ENCODE peak calls at places on chromosomes 2 and 18, in nine cellular contexts. X, V, E, H, P, O, C, G and U are unnamed samples.

GRCh38 chr2:214265991-214266489 is 144.8 kb upstream of the VWC2L start:
- DNase-seq in O (no peak), X (no peak), G (no peak), V (no peak), P (no peak), C (no peak), H (no peak), E (no peak), U (no peak)

GRCh38 chr2:109128048-109128465 is 948 bp upstream of the SH3RF3 start:
- DNase-seq in C (peak; percentile 50), G (peak; percentile 50), P (peak; percentile 93), V (peak; percentile 92), X (peak; percentile 70), E (peak; percentile 80), H (peak; percentile 82), O (peak; percentile 91), U (no peak)

GRCh38 chr2:112290098-112290497 is 14.7 kb downstream of the ZC3H6 start:
- DNase-seq in X (no peak), G (no peak), C (no peak), P (no peak), V (no peak), O (no peak), E (no peak), H (no peak), U (no peak)

GRCh38 chr2:39059366-39059952 is 61.4 kb downstream of the SOS1 start:
- DNase-seq in V (peak; percentile 79), G (peak; percentile 18), H (no peak), O (no peak), E (peak; percentile 18), C (peak; percentile 23), X (no peak), P (peak; percentile 76), U (no peak)

GRCh38 chr2:8477511-8478132 is 204.2 kb upstream of the ID2 start:
- DNase-seq in E (no peak), H (no peak), P (no peak), V (no peak), C (no peak), G (no peak), O (no peak), X (no peak), U (peak; percentile 70)

GRCh38 chr18:45951021-45951714 is 16.0 kb downstream of the EPG5 start:
- DNase-seq in V (peak; percentile 97), G (peak; percentile 66), P (peak; percentile 93), E (peak; percentile 46), O (peak; percentile 65), H (no peak), X (no peak), C (peak; percentile 86), U (no peak)

GRCh38 chr2:205776139-205776538 is 93.8 kb downstream of the NRP2 start:
- DNase-seq in V (peak; percentile 50), C (no peak), G (no peak), X (peak; percentile 79), H (no peak), P (peak; percentile 59), E (no peak), O (peak; percentile 64), U (no peak)

GRCh38 chr18:34947711-34948125 is 93.5 kb upstream of the MAPRE2 start:
- DNase-seq in V (peak; percentile 78), C (peak; percentile 11), H (no peak), O (no peak), G (no peak), P (peak; percentile 81), E (peak; percentile 33), X (no peak), U (no peak)

GRCh38 chr2:33810046-33810835 is 211.1 kb upstream of the FAM98A start:
- DNase-seq in G (peak; percentile 67), X (no peak), P (no peak), H (no peak), C (no peak), E (no peak), V (no peak), O (no peak), U (no peak)

GRCh38 chr2:2777213-2777612 is 446.1 kb upstream of the MYT1L start:
- DNase-seq in C (no peak), P (no peak), H (no peak), E (no peak), V (no peak), X (no peak), G (no peak), O (no peak), U (no peak)

GRCh38 chr2:8602809-8603208 is 79.0 kb upstream of the ID2 start:
- DNase-seq in X (no peak), O (no peak), V (no peak), H (no peak), G (no peak), C (no peak), P (no peak), E (no peak), U (no peak)

GRCh38 chr2:233358864-233359386 is 4.6 kb downstream of the DGKD start:
- DNase-seq in C (no peak), G (no peak), X (no peak), O (no peak), V (no peak), E (no peak), P (no peak), H (no peak), U (no peak)

GRCh38 chr18:48826271-48826670 is 124.5 kb downstream of the SMAD7 start:
- DNase-seq in O (peak; percentile 5), E (no peak), C (no peak), V (no peak), H (no peak), X (no peak), G (no peak), P (no peak), U (no peak)

GRCh38 chr2:145106293-145106692 is 586.4 kb upstream of the ZEB2 start:
- DNase-seq in E (no peak), C (peak; percentile 73), H (no peak), G (no peak), P (no peak), O (no peak), X (no peak), V (no peak), U (no peak)

GRCh38 chr2:46666044-46666662 is 186.8 kb downstream of the TMEM247 start:
- DNase-seq in C (no peak), E (no peak), V (no peak), H (no peak), P (no peak), X (no peak), O (peak; percentile 78), G (no peak), U (no peak)

GRCh38 chr2:215612770-215613169 is 176.9 kb upstream of the FN1 start:
- DNase-seq in O (no peak), E (peak; percentile 53), C (peak; percentile 61), V (peak; percentile 83), X (no peak), H (no peak), G (no peak), P (peak; percentile 93), U (peak; percentile 67)

DNA sequence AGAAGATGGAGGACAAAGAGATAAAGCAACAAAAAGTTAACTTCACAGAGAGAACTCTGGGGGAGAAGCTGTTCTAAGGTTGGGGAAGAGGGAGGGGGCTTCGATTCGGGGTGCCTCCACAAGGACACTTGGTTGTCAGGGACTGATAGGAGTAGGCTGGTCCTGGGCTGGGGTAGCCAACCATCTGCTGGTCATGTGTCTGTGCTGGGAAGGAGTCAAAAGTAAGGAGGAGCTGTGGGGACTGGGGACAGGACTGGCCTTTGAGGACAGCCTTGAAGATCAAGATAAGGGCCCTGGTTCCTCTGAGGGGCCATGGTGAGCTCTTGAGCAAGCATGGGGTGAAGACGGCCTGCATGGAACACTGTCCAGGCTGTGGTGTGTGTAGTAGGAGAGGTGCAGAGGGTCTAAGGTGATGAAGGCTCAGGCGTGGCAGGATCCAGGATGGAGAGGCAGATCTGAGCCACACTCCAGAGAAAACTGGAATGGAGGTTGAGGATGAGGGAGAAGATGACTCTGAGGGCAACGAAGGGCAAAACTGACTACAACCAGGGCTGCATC is 1.7 kb downstream of the CYP27A1 start:
- DNase-seq in O (no peak), X (no peak), P (no peak), H (no peak), G (no peak), V (no peak), C (no peak), E (no peak), U (no peak)
- H3K4me3 ChIP-seq in O (peak overlapping the region; percentile 74), X (no peak overlapping the region), P (no peak overlapping the region), H (peak overlapping the region; percentile 64), G (no peak overlapping the region), V (no peak overlapping the region), C (no peak overlapping the region), E (no peak overlapping the region), U (no peak overlapping the region)

GRCh38 chr2:184971669-184972068 is 373.3 kb downstream of the ZNF804A start:
- DNase-seq in O (no peak), G (no peak), X (no peak), C (no peak), E (no peak), P (no peak), H (no peak), V (no peak), U (no peak)
- TF ChIP-seq CTCF in O (no peak), G (no peak), X (no peak), C (no peak), E (no peak), P (no peak), H (no peak), V (no peak), U (no peak)

DNA sequence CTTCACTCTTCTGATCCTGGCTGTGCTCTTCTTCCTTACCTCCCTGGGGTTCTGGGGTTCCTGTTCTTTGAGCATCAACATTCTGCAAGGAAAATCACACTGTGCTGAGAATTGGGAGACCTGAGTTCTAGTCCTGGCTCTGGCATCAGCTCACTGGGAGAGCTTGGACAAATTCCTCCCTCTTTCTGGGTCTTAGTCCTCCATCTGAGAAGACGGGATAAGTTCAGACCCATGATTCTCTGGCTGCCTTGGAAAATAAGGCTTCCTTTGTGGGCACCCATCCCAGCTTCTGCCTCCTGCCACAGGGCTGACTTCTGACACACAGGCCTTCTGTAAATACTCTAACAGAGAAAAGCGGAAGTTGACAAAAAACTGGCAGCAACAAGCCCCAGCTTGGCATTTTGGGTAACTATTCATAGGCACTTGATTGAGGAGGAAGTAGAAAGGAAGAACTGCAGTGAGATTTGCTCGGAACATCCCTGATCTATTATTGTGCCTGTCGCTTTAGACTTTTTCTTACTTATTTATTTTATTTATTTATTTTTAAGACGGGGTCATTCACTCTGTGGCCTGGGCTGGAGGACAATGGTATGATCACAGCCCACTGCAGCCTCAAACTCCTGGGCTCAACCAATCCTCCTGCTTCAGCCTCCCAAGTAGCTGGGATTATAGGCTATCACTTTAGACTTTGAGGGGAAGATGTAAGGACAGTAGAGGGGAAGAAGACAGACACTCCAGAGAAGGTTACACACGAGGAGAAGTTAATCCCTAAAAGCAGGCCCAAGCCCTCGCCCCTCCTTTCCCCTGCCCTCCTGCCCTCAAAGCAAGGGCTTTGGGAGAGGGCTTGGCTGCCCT is 7.9 kb downstream of the PCBP1 start:
- DNase-seq in X (peak; percentile 76), P (no peak), E (no peak), C (peak; percentile 71), O (no peak), G (no peak), V (peak; percentile 46), H (peak; percentile 77), U (no peak)
- H3K4me3 ChIP-seq in X (no peak overlapping the region), P (no peak overlapping the region), E (no peak overlapping the region), C (no peak overlapping the region), O (no peak overlapping the region), G (no peak overlapping the region), V (no peak overlapping the region), H (peak overlapping the region; percentile 1), U (no peak overlapping the region)

GRCh38 chr2:85524567-85524923 is 14.4 kb upstream of the MAT2A start:
- DNase-seq in V (no peak), H (peak; percentile 42), O (no peak), P (no peak), E (no peak), G (no peak), C (no peak), X (no peak), U (no peak)
- TF ChIP-seq CTCF in V (no peak), H (no peak), O (no peak), P (no peak), E (no peak), G (no peak), C (no peak), X (no peak), U (no peak)

GRCh38 chr2:62443886-62444285 is 62.1 kb downstream of the TMEM17 start:
- DNase-seq in E (no peak), P (peak; percentile 9), O (no peak), C (no peak), H (no peak), G (no peak), V (no peak), X (no peak), U (no peak)
- H3K4me3 ChIP-seq in E (no peak overlapping the region), P (no peak overlapping the region), O (no peak overlapping the region), C (no peak overlapping the region), H (peak overlapping the region; percentile 34), G (no peak overlapping the region), V (no peak overlapping the region), X (no peak overlapping the region), U (no peak overlapping the region)